ENCODE peak calls at places on chromosomes 12 and 14, in eight cellular contexts. Y is B cell, N is upper lobe of right lung, G is HT1080, H is GM20000, O is HCT116, I is NCI-H2029, B is EH. V is an unnamed sample.

GRCh38 chr12:53102883-53103807 is at the start of gene SOAT2:
- DNase-seq in Y (no peak), I (no peak), H (no peak), O (no peak), G (no peak), B (no peak), N (no peak), V (peak)

GRCh38 chr12:48000878-48001321 is 3.4 kb downstream of the COL2A1 start:
- DNase-seq in I (peak), Y (no peak), N (no peak), O (peak), H (no peak), G (peak), B (peak), V (no peak)

GRCh38 chr12:26691234-26691970 is 141.6 kb downstream of the ITPR2 start:
- DNase-seq in I (no peak), H (no peak), G (peak), N (no peak), B (peak), Y (no peak), O (peak), V (no peak)

GRCh38 chr12:51589557-51590176 is 1.4 kb upstream of the SCN8A start:
- DNase-seq in I (no peak), N (no peak), O (no peak), Y (no peak), G (no peak), H (no peak), B (no peak), V (no peak)

GRCh38 chr12:32561931-32562341 is 117.2 kb upstream of the DNM1L start:
- DNase-seq in N (no peak), I (no peak), O (no peak), B (peak), G (no peak), Y (no peak), H (no peak), V (no peak)

GRCh38 chr14:92528486-92529100 is 15.0 kb downstream of the RIN3 start:
- DNase-seq in G (no peak), N (peak), I (no peak), H (no peak), O (no peak), Y (no peak), B (no peak), V (peak)

GRCh38 chr12:117527480-117527857 is 166.0 kb upstream of the NOS1 start:
- DNase-seq in I (no peak), Y (no peak), H (no peak), N (no peak), G (no peak), B (no peak), O (no peak), V (no peak)

GRCh38 chr14:96594961-96595360 is 92.8 kb downstream of the PAPOLA start:
- DNase-seq in H (no peak), B (no peak), N (peak), G (no peak), O (no peak), Y (no peak), I (no peak), V (no peak)

GRCh38 chr12:8907513-8907912 is 6.8 kb upstream of the PHC1 start:
- DNase-seq in O (no peak), B (no peak), Y (no peak), G (no peak), N (no peak), H (no peak), I (no peak), V (no peak)

V was measured in activated effector memory CD4-positive, alpha-beta T cell treated with anti-CD3 and anti-CD28 coated beads, Interleukin-2, amount 50 U/mL, for 16 hours.